ENCODE peak calls at places on chromosomes 6 and 20, in eight cellular contexts. Z is HEK293T, A is LHCN-M2, N is thoracic aorta, D is AG08395, M is MV-4-11, V is kidney glomerular epithelial cell, J is astrocyte of the spinal cord. R is an unnamed sample.

GRCh38 chr6:130282234-130282995 is 59.7 kb upstream of the SAMD3 start:
- DNase-seq in Z (peak), A (peak), J (peak), V (no peak), D (peak), M (peak), N (no peak), R (peak)

GRCh38 chr6:31886426-31887068 is 7.8 kb upstream of the SLC44A4 start:
- DNase-seq in J (no peak), V (no peak), Z (no peak), M (no peak), N (no peak), A (no peak), D (no peak), R (no peak)

GRCh38 chr6:7721654-7722053 is 4.2 kb upstream of the BMP6 start:
- DNase-seq in Z (no peak), N (no peak), V (peak), A (peak), J (peak), M (peak), D (no peak), R (peak)

GRCh38 chr20:10864076-10864672 is 190.4 kb upstream of the JAG1 start:
- DNase-seq in A (no peak), Z (no peak), D (peak), J (no peak), M (peak), N (no peak), V (peak), R (no peak)

GRCh38 chr6:158357570-158358216 is 45.4 kb downstream of the TULP4 start:
- DNase-seq in D (no peak), A (no peak), Z (no peak), N (no peak), M (no peak), V (no peak), J (no peak), R (no peak)

GRCh38 chr20:47502801-47503239 is 1.1 kb downstream of the NCOA3 start:
- DNase-seq in D (peak), M (peak), A (peak), V (peak), J (peak), Z (no peak), N (no peak), R (peak)

GRCh38 chr6:78629154-78629721 is 238.1 kb upstream of the IRAK1BP1 start:
- DNase-seq in Z (no peak), N (no peak), V (no peak), D (peak), M (no peak), J (no peak), A (peak), R (peak)

GRCh38 chr6:38503032-38503784 is 136.5 kb downstream of the BTBD9 start:
- DNase-seq in Z (no peak), N (no peak), J (no peak), M (no peak), D (no peak), A (peak), V (no peak), R (no peak)

GRCh38 chr6:3592371-3592941 is 135.6 kb upstream of the SLC22A23 start:
- DNase-seq in N (no peak), Z (peak), A (peak), D (peak), M (peak), V (peak), J (peak), R (peak)

GRCh38 chr6:41607036-41607435 is 31.2 kb upstream of the MDFI start:
- DNase-seq in N (no peak), M (no peak), J (no peak), A (no peak), D (no peak), V (no peak), Z (no peak), R (no peak)

GRCh38 chr6:150006961-150007464 is 18.3 kb downstream of the RAET1L start:
- DNase-seq in V (peak), J (no peak), N (no peak), D (no peak), A (peak), Z (peak), M (no peak), R (peak)

GRCh38 chr6:128327890-128328289 is 192.5 kb downstream of the PTPRK start:
- DNase-seq in Z (no peak), D (no peak), M (peak), N (no peak), A (no peak), V (no peak), J (no peak), R (peak)

GRCh38 chr6:54282186-54282585 is 26.1 kb upstream of the TINAG start:
- DNase-seq in N (no peak), V (peak), M (no peak), Z (no peak), D (peak), J (peak), A (peak), R (peak)

GRCh38 chr20:59948212-59948611 is 8.0 kb downstream of the FAM217B start:
- DNase-seq in M (no peak), N (no peak), V (no peak), Z (no peak), A (no peak), J (no peak), D (no peak), R (no peak)

GRCh38 chr20:50526403-50526989 is 16.3 kb downstream of the PTPN1 start:
- DNase-seq in N (no peak), M (no peak), V (no peak), Z (no peak), D (no peak), J (no peak), A (no peak), R (peak)

GRCh38 chr6:47352169-47352568 is 42.5 kb upstream of the TNFRSF21 start:
- DNase-seq in J (no peak), A (no peak), V (no peak), N (no peak), Z (peak), M (no peak), D (no peak), R (peak)

GRCh38 chr20:18705490-18705889 is 108.1 kb upstream of the SCP2D1 start:
- DNase-seq in Z (no peak), D (peak), N (no peak), V (peak), M (no peak), J (peak), A (peak), R (no peak)

GRCh38 chr6:100628180-100628579 is 163.5 kb upstream of the SIM1 start:
- DNase-seq in N (no peak), V (no peak), Z (no peak), J (no peak), M (no peak), D (no peak), A (no peak), R (no peak)

GRCh38 chr20:8218861-8219260 is 86.8 kb downstream of the PLCB1 start:
- DNase-seq in Z (no peak), N (no peak), V (peak), D (peak), M (no peak), J (peak), A (no peak), R (no peak)

GRCh38 chr20:20465259-20465658 is 97.4 kb downstream of the INSM1 start:
- DNase-seq in A (peak), V (no peak), N (no peak), M (no peak), D (no peak), Z (peak), J (no peak), R (no peak)

GRCh38 chr6:85400331-85400730 is 49.6 kb upstream of the NT5E start:
- DNase-seq in M (no peak), A (no peak), V (no peak), J (no peak), N (no peak), Z (no peak), D (no peak), R (no peak)

GRCh38 chr6:119247504-119247903 is 102.1 kb downstream of the MAN1A1 start:
- DNase-seq in Z (no peak), M (no peak), D (no peak), A (no peak), J (no peak), N (no peak), V (no peak), R (no peak)